ENCODE peak calls at places on chromosomes 7 and 10, in five cellular contexts. X is IMR-90, Y is uterus, C is A549, J is mesenchymal stem cell. K is an unnamed sample.

GRCh38 chr10:7350541-7351195 is 60.2 kb downstream of the SFMBT2 start:
- DNase-seq in X (no peak), Y (no peak), C (no peak), J (no peak), K (no peak)

GRCh38 chr7:5424689-5425506 is 1.3 kb upstream of the TNRC18 start:
- DNase-seq in X (peak; percentile 33), Y (peak; percentile 67), C (no peak), J (peak; percentile 51), K (peak; percentile 82)

GRCh38 chr7:40244226-40244625 is 109.4 kb downstream of the SUGCT start:
- DNase-seq in X (no peak), Y (no peak), C (no peak), J (no peak), K (no peak)

GRCh38 chr7:22935269-22935668 is 78.7 kb downstream of the HYCC1 start:
- DNase-seq in X (peak; percentile 21), Y (no peak), C (no peak), J (peak; percentile 10), K (no peak)

GRCh38 chr7:142889825-142890224 is 4.3 kb upstream of the TRPV6 start:
- DNase-seq in X (no peak), Y (no peak), C (no peak), J (no peak), K (no peak)

GRCh38 chr7:155357573-155358041 is 59.9 kb downstream of the INSIG1 start:
- DNase-seq in X (peak; percentile 32), Y (no peak), C (no peak), J (no peak), K (no peak)

GRCh38 chr7:96246972-96247371 is 74.9 kb downstream of the SLC25A13 start:
- DNase-seq in X (no peak), Y (no peak), C (no peak), J (no peak), K (no peak)

GRCh38 chr7:69358163-69358821 is 240.0 kb upstream of the AUTS2 start:
- DNase-seq in X (no peak), Y (no peak), C (no peak), J (no peak), K (no peak)

GRCh38 chr10:118908487-118909280 is 120.8 kb upstream of the NANOS1 start:
- DNase-seq in X (no peak), Y (no peak), C (no peak), J (no peak), K (peak; percentile 55)

GRCh38 chr7:158343936-158344455 is 243.6 kb downstream of the PTPRN2 start:
- DNase-seq in X (no peak), Y (no peak), C (no peak), J (no peak), K (no peak)

GRCh38 chr7:43531700-43532099 is 51.2 kb upstream of the STK17A start:
- DNase-seq in X (no peak), Y (no peak), C (no peak), J (no peak), K (no peak)

GRCh38 chr10:6173203-6173602 is 29.5 kb upstream of the PFKFB3 start:
- DNase-seq in X (no peak), Y (no peak), C (no peak), J (no peak), K (no peak)

GRCh38 chr7:44216019-44216418 is 15.2 kb downstream of the YKT6 start:
- DNase-seq in X (no peak), Y (no peak), C (no peak), J (no peak), K (no peak)

GRCh38 chr10:23345861-23346260 is 1.3 kb upstream of the C10orf67 start:
- DNase-seq in X (peak; percentile 94), Y (no peak), C (no peak), J (peak; percentile 89), K (no peak)

GRCh38 chr10:93431361-93431760 is 50.8 kb downstream of the MYOF start:
- DNase-seq in X (no peak), Y (no peak), C (no peak), J (no peak), K (no peak)

GRCh38 chr10:76036410-76036940 is 605.1 kb downstream of the LRMDA start:
- DNase-seq in X (peak; percentile 56), Y (peak; percentile 85), C (peak; percentile 64), J (peak; percentile 69), K (peak; percentile 18)

GRCh38 chr10:131159771-131160170 is 151.8 kb downstream of the TCERG1L start:
- DNase-seq in X (no peak), Y (no peak), C (no peak), J (no peak), K (no peak)

GRCh38 chr7:16062269-16062668 is 359.1 kb downstream of the CRPPA start:
- DNase-seq in X (peak; percentile 75), Y (no peak), C (no peak), J (peak; percentile 47), K (no peak)

GRCh38 chr7:32048970-32049369 is 21.2 kb downstream of the PDE1C start:
- DNase-seq in X (no peak), Y (no peak), C (no peak), J (peak; percentile 25), K (no peak)

GRCh38 chr10:88865281-88865876 is 13.7 kb upstream of the ANKRD22 start:
- DNase-seq in X (no peak), Y (no peak), C (no peak), J (peak; percentile 37), K (no peak)

GRCh38 chr10:45596556-45596955 is 76.0 kb downstream of the ZFAND4 start:
- DNase-seq in X (no peak), Y (no peak), C (no peak), J (no peak), K (no peak)

GRCh38 chr10:86105640-86106039 is 261.0 kb downstream of the GRID1 start:
- DNase-seq in X (no peak), Y (no peak), C (no peak), J (no peak), K (no peak)

GRCh38 chr10:29915116-29915785 is 144.1 kb downstream of the JCAD start:
- DNase-seq in X (no peak), Y (no peak), C (no peak), J (peak; percentile 13), K (no peak)

GRCh38 chr10:474406-474805 is 215.1 kb downstream of the DIP2C start:
- DNase-seq in X (no peak), Y (no peak), C (no peak), J (no peak), K (no peak)

GRCh38 chr7:101787864-101788263 is 29.6 kb upstream of the CUX1 start:
- DNase-seq in X (no peak), Y (no peak), C (no peak), J (no peak), K (no peak)

GRCh38 chr10:86025509-86025908 is 341.1 kb downstream of the GRID1 start:
- DNase-seq in X (no peak), Y (no peak), C (no peak), J (no peak), K (no peak)

GRCh38 chr7:14698239-14698638 is 204.3 kb downstream of the DGKB start:
- DNase-seq in X (no peak), Y (no peak), C (no peak), J (peak; percentile 6), K (no peak)

GRCh38 chr10:63434866-63435854 is 30.6 kb downstream of the JMJD1C start:
- DNase-seq in X (no peak), Y (no peak), C (no peak), J (no peak), K (no peak)

GRCh38 chr7:138460649-138461607 is 869 bp downstream of the TRIM24 start:
- DNase-seq in X (peak; percentile 33), Y (peak; percentile 23), C (peak; percentile 46), J (peak; percentile 60), K (no peak)

GRCh38 chr10:12050528-12050927 is 7.9 kb upstream of the UPF2 start:
- DNase-seq in X (no peak), Y (no peak), C (no peak), J (no peak), K (no peak)

GRCh38 chr7:151245360-151246160 is 2.9 kb downstream of the SMARCD3 start:
- DNase-seq in X (no peak), Y (no peak), C (peak; percentile 88), J (peak; percentile 43), K (peak; percentile 81)
- H3K27ac ChIP-seq in X (no peak overlapping the region), Y (peak overlapping the region; percentile 30), C (peak overlapping the region; percentile 63), J (no peak overlapping the region), K (peak overlapping the region; percentile 95)

DNA sequence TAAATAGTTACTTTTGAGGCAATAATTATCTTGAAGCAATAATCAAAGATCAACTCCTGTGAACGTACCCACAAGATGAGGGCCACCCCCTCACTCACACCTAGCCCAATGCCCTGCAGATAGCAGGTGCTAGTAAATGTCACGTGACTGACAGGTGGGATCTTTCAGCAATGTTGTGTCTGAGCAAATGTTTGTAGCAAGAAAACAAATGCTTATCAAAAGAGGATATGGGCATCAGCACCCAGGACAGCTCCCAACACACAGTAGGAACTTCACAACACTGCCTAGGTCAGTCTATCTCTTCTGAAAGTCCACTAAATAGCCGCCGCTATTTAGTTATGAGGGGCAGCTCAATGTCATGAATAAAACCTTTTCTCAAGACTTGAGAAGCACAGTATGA is 120.8 kb upstream of the PDLIM1 start:
- DNase-seq in X (no peak), Y (no peak), C (no peak), J (no peak), K (no peak)
- H3K4me1 ChIP-seq in X (no peaks in the 10 kb centered on the region), Y (peaks cover 6% of the 10 kb centered on the region), C (peaks cover 10% of the 10 kb centered on the region), J (no peaks in the 10 kb centered on the region), K (peaks cover 42% of the 10 kb centered on the region)

GRCh38 chr10:2392145-2392812 is 655.0 kb upstream of the ADARB2 start:
- DNase-seq in X (no peak), Y (no peak), C (no peak), J (no peak), K (no peak)
- H3K4me3 ChIP-seq in X (no peak overlapping the region), Y (no peak overlapping the region), C (no peak overlapping the region), J (no peak overlapping the region), K (no peak overlapping the region)

DNA sequence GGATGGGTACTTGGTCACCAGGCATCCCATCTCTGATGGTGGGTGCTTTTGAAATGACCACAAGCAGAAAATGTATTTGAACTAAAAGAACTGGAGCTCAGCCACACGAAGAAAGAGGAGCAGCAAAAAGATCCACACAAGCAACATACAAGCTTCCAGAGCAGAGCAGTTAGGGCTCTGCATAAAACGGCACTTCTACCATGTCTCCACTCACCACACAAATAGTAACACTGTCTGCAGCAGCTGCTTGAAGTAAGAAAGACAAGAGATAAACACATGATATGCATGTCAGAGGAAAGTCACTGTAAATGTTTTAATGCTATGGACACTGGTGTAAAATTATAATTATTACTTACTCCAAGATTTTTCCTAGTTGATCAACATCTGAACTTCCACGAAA is 32.5 kb upstream of the FAM133B start:
- DNase-seq in X (no peak), Y (no peak), C (no peak), J (no peak), K (no peak)
- H3K27ac ChIP-seq in X (peak overlapping the region; percentile 38), Y (no peak overlapping the region), C (no peak overlapping the region), J (no peak overlapping the region), K (no peak overlapping the region)

GRCh38 chr7:2637066-2637471 is 5.3 kb downstream of the TTYH3 start:
- DNase-seq in X (no peak), Y (no peak), C (no peak), J (no peak), K (no peak)
- H3K4me1 ChIP-seq in X (peaks cover 60% of the 10 kb centered on the region), Y (peaks cover 40% of the 10 kb centered on the region), C (peaks cover 43% of the 10 kb centered on the region), J (peaks cover 78% of the 10 kb centered on the region), K (peaks cover 44% of the 10 kb centered on the region)

DNA sequence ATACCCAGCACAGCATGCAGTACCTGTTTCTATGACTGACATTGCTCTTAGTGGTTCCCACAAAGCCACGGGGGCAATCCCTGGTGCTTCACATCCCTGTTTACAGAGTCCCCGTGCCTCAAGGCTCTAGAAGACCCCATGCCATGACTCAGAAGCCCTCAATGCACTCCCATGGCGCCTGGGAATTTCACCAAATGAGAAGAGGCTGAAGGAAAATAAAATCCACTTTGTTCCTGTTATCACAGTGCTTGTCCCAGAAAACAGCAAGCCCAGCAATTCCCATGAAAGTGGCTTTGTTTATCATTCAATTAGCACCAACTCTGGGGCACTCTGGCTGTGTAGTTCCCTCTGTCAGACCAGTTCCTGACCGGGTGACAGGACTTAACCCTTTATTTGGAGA is 268.3 kb downstream of the TNS3 start:
- DNase-seq in X (no peak), Y (no peak), C (no peak), J (peak; percentile 52), K (no peak)
- H3K4me3 ChIP-seq in X (no peak overlapping the region), Y (no peak overlapping the region), C (no peak overlapping the region), J (no peak overlapping the region), K (no peak overlapping the region)